ENCODE peak calls at places on chromosome 11, in nine cellular contexts. T is Calu3, I is Panc1, Q is thoracic aorta, B is adrenal gland, D is cardiac fibroblast, P is pancreas, H is progenitor cell of endocrine pancreas, Z is foreskin fibroblast. O is an unnamed sample.
A peak's percentile ranks its signal among the peaks of the same experiment; 100 is the strongest.

GRCh38 chr11:88338223-88338661 is 706 bp upstream of the CTSC start:
- DNase-seq in T (peak; percentile 48), I (peak; percentile 27), Q (no peak), B (peak; percentile 70), D (peak; percentile 88), P (peak; percentile 34), H (no peak), Z (peak; percentile 74), O (no peak)

GRCh38 chr11:44964526-44965209 is 14.0 kb upstream of the TP53I11 start:
- DNase-seq in T (no peak), I (no peak), Q (no peak), B (no peak), D (no peak), P (no peak), H (no peak), Z (no peak), O (no peak)

GRCh38 chr11:123707606-123708205 is 33.8 kb downstream of the ZNF202 start:
- DNase-seq in T (peak; percentile 53), I (peak; percentile 64), Q (no peak), B (peak; percentile 47), D (peak; percentile 74), P (no peak), H (peak; percentile 38), Z (peak; percentile 64), O (no peak)

GRCh38 chr11:64842366-64842759 is 2.1 kb downstream of the CDC42BPG start:
- DNase-seq in T (peak; percentile 28), I (no peak), Q (no peak), B (no peak), D (no peak), P (no peak), H (no peak), Z (no peak), O (no peak)

GRCh38 chr11:72251614-72252013 is 7.6 kb upstream of the PHOX2A start:
- DNase-seq in T (no peak), I (no peak), Q (no peak), B (no peak), D (no peak), P (no peak), H (no peak), Z (no peak), O (no peak)

GRCh38 chr11:64832467-64833197 is 11.8 kb downstream of the CDC42BPG start:
- DNase-seq in T (no peak), I (no peak), Q (no peak), B (no peak), D (no peak), P (no peak), H (no peak), Z (no peak), O (no peak)

GRCh38 chr11:103091024-103091423 is 936 bp downstream of the DCUN1D5 start:
- DNase-seq in T (no peak), I (no peak), Q (no peak), B (no peak), D (no peak), P (no peak), H (no peak), Z (no peak), O (no peak)

GRCh38 chr11:86990520-86990919 is 35.3 kb upstream of the FZD4 start:
- DNase-seq in T (peak; percentile 3), I (no peak), Q (no peak), B (no peak), D (peak; percentile 73), P (no peak), H (no peak), Z (peak; percentile 35), O (no peak)

GRCh38 chr11:126357055-126357962 is 1.8 kb downstream of the ST3GAL4 start:
- DNase-seq in T (no peak), I (no peak), Q (no peak), B (peak; percentile 45), D (no peak), P (no peak), H (no peak), Z (no peak), O (no peak)

GRCh38 chr11:8225589-8226036 is 38.1 kb downstream of the LMO1 start:
- DNase-seq in T (peak; percentile 73), I (peak; percentile 55), Q (peak; percentile 33), B (peak; percentile 50), D (peak; percentile 69), P (peak; percentile 77), H (peak; percentile 86), Z (peak; percentile 16), O (peak; percentile 87)

GRCh38 chr11:83785942-83786341 is 499.8 kb upstream of the CCDC90B start:
- DNase-seq in T (no peak), I (no peak), Q (no peak), B (no peak), D (no peak), P (no peak), H (no peak), Z (no peak), O (no peak)

GRCh38 chr11:69482322-69482721 is 859 bp downstream of the LINC01488 start:
- DNase-seq in T (no peak), I (no peak), Q (no peak), B (no peak), D (no peak), P (no peak), H (no peak), Z (no peak), O (no peak)

GRCh38 chr11:69483170-69483569 is 1.7 kb downstream of the LINC01488 start:
- DNase-seq in T (no peak), I (no peak), Q (no peak), B (no peak), D (no peak), P (no peak), H (no peak), Z (no peak), O (no peak)

GRCh38 chr11:69484427-69485259 is 3.2 kb downstream of the LINC01488 start:
- DNase-seq in T (no peak), I (no peak), Q (no peak), B (no peak), D (no peak), P (no peak), H (no peak), Z (no peak), O (no peak)

GRCh38 chr11:69485337-69486041 is 4.0 kb downstream of the LINC01488 start:
- DNase-seq in T (no peak), I (no peak), Q (no peak), B (no peak), D (no peak), P (peak; percentile 14), H (no peak), Z (no peak), O (no peak)

DNA sequence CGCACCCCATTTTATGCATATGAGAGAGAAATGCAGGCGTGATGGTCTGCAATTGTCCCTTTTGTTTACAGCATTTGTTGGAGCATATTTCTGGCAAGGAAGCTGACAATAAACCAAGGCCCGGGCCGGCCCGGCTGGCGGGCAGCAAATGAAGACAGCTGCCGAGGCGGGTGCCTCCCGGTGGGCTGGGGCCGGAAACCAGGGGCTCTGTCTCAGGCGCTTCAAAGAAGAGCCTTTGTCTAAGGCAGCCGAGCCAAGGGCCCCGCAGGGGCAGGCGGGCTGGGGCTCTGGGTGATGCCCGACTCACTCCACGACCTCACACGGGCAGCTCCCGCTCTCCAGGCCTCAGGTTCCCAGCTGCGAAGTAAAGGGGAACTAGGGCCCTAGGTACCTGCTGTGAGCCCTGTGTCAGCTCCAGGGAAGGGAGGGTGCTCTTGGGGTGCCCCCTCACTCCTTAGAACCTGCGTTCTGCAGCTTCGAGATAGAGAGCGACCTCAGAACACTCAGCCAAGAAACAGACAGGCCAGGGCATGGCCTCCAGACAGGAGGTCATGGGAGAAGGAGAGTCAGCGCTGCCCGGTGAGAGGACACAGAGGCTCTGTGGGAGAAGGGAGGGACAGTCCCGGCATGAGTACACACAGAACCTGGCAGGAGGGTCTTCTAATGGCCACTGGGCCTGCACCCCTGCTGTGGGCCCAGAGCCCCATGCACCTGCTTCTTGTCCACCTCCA is 2.4 kb downstream of the LINC01488 start:
- DNase-seq in T (no peak), I (no peak), Q (no peak), B (no peak), D (no peak), P (peak; percentile 11), H (no peak), Z (no peak), O (no peak)
- TF ChIP-seq CTCF in T (no peak), I (no peak), Q (no peak), B (no peak), D (no peak), P (no peak), H (no peak), Z (no peak), O (no peak)

GRCh38 chr11:117098269-117099231 is at the start of gene SIK3:
- DNase-seq in T (peak; percentile 90), I (peak; percentile 30), Q (peak; percentile 55), B (peak; percentile 92), D (peak; percentile 97), P (peak; percentile 98), H (peak; percentile 86), Z (peak; percentile 93), O (peak; percentile 95)
- TF ChIP-seq CTCF in T (no peak), I (peak; percentile 80), Q (peak; percentile 7), B (peak; percentile 44), D (peak; percentile 50), P (no peak), H (peak; percentile 49), Z (peak; percentile 66), O (peak; percentile 42)

DNA sequence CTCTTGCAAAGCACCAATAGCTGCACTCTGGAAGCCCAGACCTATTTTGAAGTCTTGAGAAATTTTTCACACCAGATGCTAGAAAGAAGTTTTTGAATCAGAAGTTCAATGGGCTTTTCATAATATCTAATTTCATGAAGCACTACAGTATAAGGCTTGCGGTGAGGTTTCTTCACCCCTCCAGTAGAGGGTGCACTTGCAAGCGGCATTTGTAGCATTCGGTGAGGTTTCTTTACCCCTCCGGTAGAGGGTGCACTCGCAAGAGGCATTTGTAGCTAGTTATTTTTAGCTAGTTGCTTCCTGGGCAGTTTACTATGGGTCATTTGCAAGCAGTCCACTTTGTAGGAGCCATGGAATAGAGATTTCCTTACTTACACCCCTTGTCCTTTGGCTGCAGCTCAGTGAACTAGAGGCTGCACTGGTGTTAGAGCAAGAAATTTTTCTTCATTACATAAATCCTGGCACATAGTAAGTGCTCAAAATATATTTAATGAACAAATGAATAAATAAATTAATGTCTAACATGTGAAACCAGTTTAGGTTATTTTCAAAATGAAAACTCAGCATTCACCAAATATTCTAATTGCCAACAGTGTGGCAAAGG is 7.8 kb upstream of the NOX4 start:
- DNase-seq in T (peak; percentile 6), I (no peak), Q (no peak), B (no peak), D (no peak), P (no peak), H (no peak), Z (no peak), O (no peak)
- TF ChIP-seq CTCF in T (peak; percentile 51), I (peak; percentile 49), Q (no peak), B (no peak), D (peak; percentile 5), P (no peak), H (peak; percentile 21), Z (no peak), O (peak; percentile 47)

DNA sequence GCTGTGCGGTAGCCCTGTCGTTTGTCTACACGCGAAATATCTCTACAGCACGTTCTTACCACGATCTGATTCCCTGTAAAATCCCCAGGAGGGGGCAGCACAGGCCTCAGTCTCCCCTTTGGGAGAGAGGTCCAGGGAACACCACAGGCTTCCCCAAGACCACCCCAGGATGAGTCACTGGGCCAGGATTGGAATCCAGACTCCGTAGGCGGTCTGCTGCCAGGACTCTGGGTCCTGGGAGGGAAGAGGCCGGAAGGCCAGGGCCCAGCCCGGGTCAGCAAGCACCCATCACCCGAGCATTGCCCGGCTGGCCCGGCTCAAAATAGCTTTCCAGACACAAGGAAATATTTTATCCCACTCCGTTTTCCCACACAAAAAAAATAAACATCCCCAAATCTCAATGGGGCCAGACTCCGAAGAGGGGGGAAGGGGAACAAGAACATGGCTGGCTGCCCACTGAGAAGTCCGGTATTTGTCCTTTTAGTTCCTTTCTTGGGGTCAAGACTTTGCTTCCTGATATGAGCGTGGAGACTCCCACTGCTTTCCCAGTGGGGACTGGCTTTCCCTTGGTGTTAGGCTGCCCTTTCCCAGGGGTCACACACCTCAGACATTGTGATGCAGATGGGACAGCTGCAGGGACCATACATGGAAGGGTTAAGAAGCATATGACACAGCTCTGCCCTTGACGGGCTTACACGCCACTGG is 91.3 kb downstream of the LRRC32 start:
- DNase-seq in T (no peak), I (no peak), Q (peak; percentile 41), B (peak; percentile 73), D (peak; percentile 87), P (no peak), H (no peak), Z (no peak), O (no peak)
- TF ChIP-seq CTCF in T (no peak), I (no peak), Q (peak; percentile 31), B (peak; percentile 26), D (peak; percentile 45), P (no peak), H (no peak), Z (no peak), O (no peak)